ENCODE peak calls at places on chromosomes 7 and 10, in six cellular contexts. One of them, this sample, is unnamed.

GRCh38 chr10:68135922-68136718 is 26.8 kb downstream of the MYPN start:
- DNase-seq in GM20000: no peak
- DNase-seq in HCT116: peak
- DNase-seq in epithelial cell of esophagus: peak
- DNase-seq in endothelial cell: no peak
- DNase-seq in nephron progenitor cell: no peak
- DNase-seq in this sample: peak

GRCh38 chr7:102934670-102935069 is 21.9 kb downstream of the LRRC17 start:
- DNase-seq in nephron progenitor cell: no peak
- DNase-seq in HCT116: no peak
- DNase-seq in endothelial cell: no peak
- DNase-seq in epithelial cell of esophagus: no peak
- DNase-seq in GM20000: no peak
- DNase-seq in this sample: no peak

GRCh38 chr10:100470367-100470766 is 7.6 kb downstream of the WNT8B start:
- DNase-seq in HCT116: no peak
- DNase-seq in endothelial cell: no peak
- DNase-seq in GM20000: no peak
- DNase-seq in epithelial cell of esophagus: peak
- DNase-seq in nephron progenitor cell: no peak
- DNase-seq in this sample: no peak

GRCh38 chr7:128135275-128136214 is 104.3 kb upstream of the LRRC4 start:
- DNase-seq in nephron progenitor cell: peak
- DNase-seq in HCT116: peak
- DNase-seq in GM20000: peak
- DNase-seq in endothelial cell: peak
- DNase-seq in epithelial cell of esophagus: peak
- DNase-seq in this sample: no peak

GRCh38 chr7:120695848-120696247 is 162.1 kb downstream of the TSPAN12 start:
- DNase-seq in epithelial cell of esophagus: no peak
- DNase-seq in GM20000: no peak
- DNase-seq in nephron progenitor cell: no peak
- DNase-seq in endothelial cell: no peak
- DNase-seq in HCT116: no peak
- DNase-seq in this sample: no peak

GRCh38 chr7:84187813-84188212 is 6.8 kb downstream of the SEMA3A start:
- DNase-seq in HCT116: no peak
- DNase-seq in GM20000: no peak
- DNase-seq in endothelial cell: no peak
- DNase-seq in epithelial cell of esophagus: peak
- DNase-seq in nephron progenitor cell: no peak
- DNase-seq in this sample: no peak

GRCh38 chr7:101870361-101871062 is 53.1 kb downstream of the CUX1 start:
- DNase-seq in HCT116: peak
- DNase-seq in endothelial cell: no peak
- DNase-seq in nephron progenitor cell: no peak
- DNase-seq in GM20000: peak
- DNase-seq in epithelial cell of esophagus: peak
- DNase-seq in this sample: no peak

GRCh38 chr10:31602541-31603244 is 283.7 kb downstream of the ZEB1 start:
- DNase-seq in HCT116: no peak
- DNase-seq in endothelial cell: peak
- DNase-seq in epithelial cell of esophagus: peak
- DNase-seq in GM20000: no peak
- DNase-seq in nephron progenitor cell: peak
- DNase-seq in this sample: peak

GRCh38 chr10:3499120-3499519 is 285.9 kb downstream of the KLF6 start:
- DNase-seq in endothelial cell: no peak
- DNase-seq in HCT116: no peak
- DNase-seq in nephron progenitor cell: no peak
- DNase-seq in epithelial cell of esophagus: peak
- DNase-seq in GM20000: no peak
- DNase-seq in this sample: no peak

GRCh38 chr10:90915141-90916075 is 5.5 kb downstream of the ANKRD1 start:
- DNase-seq in endothelial cell: no peak
- DNase-seq in GM20000: no peak
- DNase-seq in HCT116: no peak
- DNase-seq in nephron progenitor cell: no peak
- DNase-seq in epithelial cell of esophagus: no peak
- DNase-seq in this sample: no peak

GRCh38 chr10:24415455-24416169 is 206.7 kb downstream of the KIAA1217 start:
- DNase-seq in GM20000: no peak
- DNase-seq in endothelial cell: no peak
- DNase-seq in nephron progenitor cell: peak
- DNase-seq in epithelial cell of esophagus: peak
- DNase-seq in HCT116: no peak
- DNase-seq in this sample: peak

GRCh38 chr7:10910447-10910846 is 63.2 kb upstream of the PHF14 start:
- DNase-seq in endothelial cell: no peak
- DNase-seq in epithelial cell of esophagus: no peak
- DNase-seq in nephron progenitor cell: no peak
- DNase-seq in HCT116: no peak
- DNase-seq in GM20000: no peak
- DNase-seq in this sample: no peak

GRCh38 chr7:121529003-121529402 is 132.9 kb upstream of the FAM3C start:
- DNase-seq in HCT116: no peak
- DNase-seq in endothelial cell: no peak
- DNase-seq in GM20000: no peak
- DNase-seq in epithelial cell of esophagus: peak
- DNase-seq in nephron progenitor cell: no peak
- DNase-seq in this sample: no peak

GRCh38 chr10:811379-811778 is 120.1 kb downstream of the LARP4B start:
- DNase-seq in epithelial cell of esophagus: no peak
- DNase-seq in nephron progenitor cell: no peak
- DNase-seq in endothelial cell: no peak
- DNase-seq in GM20000: no peak
- DNase-seq in HCT116: no peak
- DNase-seq in this sample: no peak

GRCh38 chr10:812787-813186 is 118.7 kb downstream of the LARP4B start:
- DNase-seq in nephron progenitor cell: no peak
- DNase-seq in epithelial cell of esophagus: no peak
- DNase-seq in GM20000: no peak
- DNase-seq in endothelial cell: no peak
- DNase-seq in HCT116: no peak
- DNase-seq in this sample: no peak

GRCh38 chr10:809671-810350 is 120.3 kb upstream of the DIP2C start:
- DNase-seq in GM20000: no peak
- DNase-seq in epithelial cell of esophagus: no peak
- DNase-seq in nephron progenitor cell: no peak
- DNase-seq in endothelial cell: no peak
- DNase-seq in HCT116: no peak
- DNase-seq in this sample: no peak

GRCh38 chr10:811781-812180 is 119.7 kb downstream of the LARP4B start:
- DNase-seq in endothelial cell: no peak
- DNase-seq in epithelial cell of esophagus: no peak
- DNase-seq in GM20000: no peak
- DNase-seq in nephron progenitor cell: no peak
- DNase-seq in HCT116: no peak
- DNase-seq in this sample: no peak

DNA sequence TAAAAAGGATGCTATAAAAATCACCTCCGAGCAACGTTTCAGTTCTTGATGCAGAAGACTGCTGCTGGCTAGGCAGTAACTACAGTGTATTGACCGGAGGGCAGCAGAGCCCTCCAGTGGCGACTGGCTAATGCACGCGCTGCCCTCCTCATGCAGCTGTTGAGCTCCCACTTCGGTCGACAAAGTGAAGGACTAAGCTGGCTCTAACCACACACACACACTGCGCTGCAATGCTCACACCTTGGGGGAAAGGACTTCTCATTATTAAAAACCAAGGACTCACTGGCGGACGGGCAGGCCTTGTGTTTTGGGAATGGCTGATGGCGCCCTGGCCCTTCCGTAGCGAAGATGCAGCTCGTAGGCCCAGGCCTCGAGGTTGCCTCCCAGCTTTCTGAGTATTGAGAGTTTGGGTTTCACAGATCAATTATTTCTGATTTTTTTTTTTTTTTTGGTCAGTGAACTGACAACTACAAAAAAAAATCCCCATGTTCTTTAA is 120.9 kb upstream of the DIP2C start:
- DNase-seq in GM20000: peak
- DNase-seq in HCT116: no peak
- DNase-seq in epithelial cell of esophagus: no peak
- DNase-seq in endothelial cell: peak
- DNase-seq in nephron progenitor cell: no peak
- DNase-seq in this sample: no peak
- TF ChIP-seq CTCF in GM20000: no peak
- TF ChIP-seq CTCF in HCT116: peak
- TF ChIP-seq CTCF in epithelial cell of esophagus: peak
- TF ChIP-seq CTCF in endothelial cell: no peak
- TF ChIP-seq CTCF in nephron progenitor cell: no peak
- TF ChIP-seq CTCF in this sample: no peak

DNA sequence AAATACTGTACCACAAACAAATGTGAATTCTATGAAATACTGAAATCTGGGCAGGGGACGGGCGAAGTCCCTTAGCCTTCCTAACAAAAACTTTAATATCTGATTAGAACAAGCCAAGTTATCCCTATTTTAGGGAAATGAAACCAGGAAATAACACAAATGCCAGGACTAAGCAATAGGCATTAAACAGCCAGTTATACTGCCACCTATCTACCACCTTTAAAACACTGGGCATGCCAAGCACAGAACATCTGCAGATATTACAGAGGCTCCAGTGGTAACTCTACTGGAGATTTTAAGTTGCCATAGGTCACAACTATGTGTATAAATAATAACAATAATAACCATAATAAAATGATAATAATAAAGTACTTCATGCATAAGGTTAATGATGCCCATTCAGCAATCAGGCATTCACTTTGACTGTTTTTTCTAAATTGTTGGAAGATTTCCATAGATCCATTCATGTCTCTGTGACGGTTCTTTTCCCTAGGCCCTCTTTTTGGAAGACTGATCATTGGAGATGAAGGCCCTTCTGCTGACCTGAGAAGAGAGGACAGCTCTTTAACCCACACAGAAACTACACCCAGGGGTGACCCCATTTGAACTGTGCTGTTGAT is 195.7 kb downstream of the CACNA2D1 start:
- DNase-seq in nephron progenitor cell: no peak
- DNase-seq in epithelial cell of esophagus: peak
- DNase-seq in GM20000: no peak
- DNase-seq in endothelial cell: no peak
- DNase-seq in HCT116: peak
- DNase-seq in this sample: no peak
- TF ChIP-seq CTCF in nephron progenitor cell: peak
- TF ChIP-seq CTCF in epithelial cell of esophagus: peak
- TF ChIP-seq CTCF in GM20000: peak
- TF ChIP-seq CTCF in endothelial cell: no peak
- TF ChIP-seq CTCF in HCT116: peak
- TF ChIP-seq CTCF in this sample: no peak

GRCh38 chr7:19161671-19162070 is 16.4 kb upstream of the FERD3L start:
- DNase-seq in nephron progenitor cell: no peak
- DNase-seq in endothelial cell: no peak
- DNase-seq in epithelial cell of esophagus: no peak
- DNase-seq in HCT116: no peak
- DNase-seq in GM20000: no peak
- DNase-seq in this sample: no peak
- TF ChIP-seq CTCF in nephron progenitor cell: no peak
- TF ChIP-seq CTCF in endothelial cell: no peak
- TF ChIP-seq CTCF in epithelial cell of esophagus: no peak
- TF ChIP-seq CTCF in HCT116: no peak
- TF ChIP-seq CTCF in GM20000: no peak
- TF ChIP-seq CTCF in this sample: no peak

DNA sequence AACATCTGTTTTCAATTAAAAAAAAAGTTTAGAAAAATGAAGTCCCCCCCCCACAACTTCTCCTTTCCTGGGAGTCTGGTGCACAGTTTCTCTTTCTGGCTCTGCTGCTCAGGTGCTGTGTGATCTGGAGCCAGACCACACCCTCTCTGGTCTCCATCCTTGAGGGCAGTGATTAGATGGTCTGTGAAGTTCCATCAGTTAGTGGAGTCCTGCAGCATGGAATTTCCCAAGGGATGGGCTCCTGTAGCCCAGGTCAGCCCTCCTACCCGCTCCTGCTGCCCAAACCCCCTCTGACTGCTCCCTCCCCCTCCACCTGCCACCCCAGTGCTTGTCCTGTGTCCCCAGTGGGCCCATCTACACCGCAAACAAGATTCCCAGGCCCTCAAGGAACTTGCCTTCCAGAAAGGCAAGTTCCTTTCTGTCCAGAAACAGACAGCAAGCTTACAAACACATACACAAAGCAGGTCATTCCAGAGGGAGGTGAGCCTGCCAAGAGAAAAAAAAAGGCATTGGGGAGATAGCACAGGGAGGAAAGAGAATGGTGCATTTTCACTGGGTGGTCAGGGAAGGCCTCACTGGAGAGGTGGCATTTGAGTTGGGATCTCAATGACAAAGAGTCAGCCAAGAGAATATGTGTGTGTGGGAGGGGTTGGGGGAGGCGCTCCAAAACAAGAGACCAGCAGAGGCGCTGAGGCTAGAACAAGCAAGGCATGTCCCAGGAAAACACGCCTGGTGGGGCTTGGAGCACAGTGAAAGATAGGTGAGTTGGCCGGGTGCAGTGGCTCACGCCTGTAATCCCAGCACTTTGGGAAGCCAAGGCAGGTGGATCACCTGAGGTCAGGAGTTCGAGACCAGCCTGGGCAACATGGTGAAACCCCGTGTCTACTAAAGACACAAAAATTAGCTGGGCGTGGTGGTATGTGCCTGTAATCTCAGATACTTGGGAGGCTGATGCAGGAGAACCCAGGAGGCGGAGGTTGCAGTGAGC is 49.5 kb upstream of the SLC29A3 start:
- DNase-seq in epithelial cell of esophagus: no peak
- DNase-seq in nephron progenitor cell: peak
- DNase-seq in GM20000: no peak
- DNase-seq in HCT116: no peak
- DNase-seq in endothelial cell: no peak
- DNase-seq in this sample: no peak
- TF ChIP-seq CTCF in epithelial cell of esophagus: no peak
- TF ChIP-seq CTCF in nephron progenitor cell: no peak
- TF ChIP-seq CTCF in GM20000: no peak
- TF ChIP-seq CTCF in HCT116: no peak
- TF ChIP-seq CTCF in endothelial cell: no peak
- TF ChIP-seq CTCF in this sample: no peak

GRCh38 chr7:51732951-51733350 is 416.3 kb upstream of the COBL start:
- DNase-seq in nephron progenitor cell: no peak
- DNase-seq in GM20000: no peak
- DNase-seq in HCT116: no peak
- DNase-seq in endothelial cell: no peak
- DNase-seq in epithelial cell of esophagus: no peak
- DNase-seq in this sample: no peak
- TF ChIP-seq CTCF in nephron progenitor cell: no peak
- TF ChIP-seq CTCF in GM20000: no peak
- TF ChIP-seq CTCF in HCT116: no peak
- TF ChIP-seq CTCF in endothelial cell: no peak
- TF ChIP-seq CTCF in epithelial cell of esophagus: no peak
- TF ChIP-seq CTCF in this sample: no peak

GRCh38 chr10:116766241-116767198 is 24.2 kb upstream of the HSPA12A start:
- DNase-seq in HCT116: no peak
- DNase-seq in nephron progenitor cell: peak
- DNase-seq in epithelial cell of esophagus: no peak
- DNase-seq in endothelial cell: no peak
- DNase-seq in GM20000: no peak
- DNase-seq in this sample: no peak
- TF ChIP-seq CTCF in HCT116: peak
- TF ChIP-seq CTCF in nephron progenitor cell: no peak
- TF ChIP-seq CTCF in epithelial cell of esophagus: no peak
- TF ChIP-seq CTCF in endothelial cell: no peak
- TF ChIP-seq CTCF in GM20000: no peak
- TF ChIP-seq CTCF in this sample: no peak

GRCh38 chr7:17302575-17303142 is 4.2 kb downstream of the AHR start:
- DNase-seq in endothelial cell: no peak
- DNase-seq in HCT116: no peak
- DNase-seq in epithelial cell of esophagus: peak
- DNase-seq in GM20000: peak
- DNase-seq in nephron progenitor cell: no peak
- DNase-seq in this sample: no peak
- TF ChIP-seq CTCF in endothelial cell: no peak
- TF ChIP-seq CTCF in HCT116: no peak
- TF ChIP-seq CTCF in epithelial cell of esophagus: peak
- TF ChIP-seq CTCF in GM20000: peak
- TF ChIP-seq CTCF in nephron progenitor cell: no peak
- TF ChIP-seq CTCF in this sample: no peak